ENCODE peak calls at places on chromosomes 6 and 20, in eight cellular contexts. One of them, this sample, is unnamed.

GRCh38 chr6:91895592-91895991 is 1308.7 kb upstream of the MAP3K7 start:
- DNase-seq in foreskin keratinocyte: no peak
- DNase-seq in tibial artery: no peak
- DNase-seq in HCT116: no peak
- DNase-seq in lower leg skin: no peak
- DNase-seq in CD8-positive, alpha-beta T cell: no peak
- DNase-seq in neural progenitor cell: no peak
- DNase-seq in heart right ventricle: no peak
- DNase-seq in this sample: no peak

GRCh38 chr6:18343741-18344140 is 43.4 kb upstream of the RNF144B start:
- DNase-seq in HCT116: no peak
- DNase-seq in foreskin keratinocyte: peak; percentile 84
- DNase-seq in tibial artery: no peak
- DNase-seq in heart right ventricle: no peak
- DNase-seq in CD8-positive, alpha-beta T cell: no peak
- DNase-seq in lower leg skin: no peak
- DNase-seq in neural progenitor cell: no peak
- DNase-seq in this sample: no peak

GRCh38 chr6:90285611-90286381 is 10.8 kb downstream of the BACH2 start:
- DNase-seq in HCT116: peak; percentile 76
- DNase-seq in lower leg skin: peak; percentile 79
- DNase-seq in heart right ventricle: peak; percentile 88
- DNase-seq in tibial artery: peak; percentile 84
- DNase-seq in CD8-positive, alpha-beta T cell: peak; percentile 46
- DNase-seq in foreskin keratinocyte: peak; percentile 59
- DNase-seq in neural progenitor cell: peak; percentile 74
- DNase-seq in this sample: peak; percentile 45

GRCh38 chr20:44910690-44911262 is 916 bp downstream of the PABPC1L start:
- DNase-seq in foreskin keratinocyte: no peak
- DNase-seq in HCT116: no peak
- DNase-seq in lower leg skin: no peak
- DNase-seq in neural progenitor cell: peak; percentile 31
- DNase-seq in CD8-positive, alpha-beta T cell: no peak
- DNase-seq in heart right ventricle: no peak
- DNase-seq in tibial artery: no peak
- DNase-seq in this sample: no peak

GRCh38 chr20:46130534-46130933 is 12.4 kb downstream of the CD40 start:
- DNase-seq in foreskin keratinocyte: no peak
- DNase-seq in CD8-positive, alpha-beta T cell: no peak
- DNase-seq in neural progenitor cell: no peak
- DNase-seq in HCT116: no peak
- DNase-seq in heart right ventricle: no peak
- DNase-seq in lower leg skin: no peak
- DNase-seq in tibial artery: no peak
- DNase-seq in this sample: no peak

GRCh38 chr6:22828179-22829062 is 259.1 kb downstream of the HDGFL1 start:
- DNase-seq in tibial artery: no peak
- DNase-seq in lower leg skin: peak; percentile 43
- DNase-seq in heart right ventricle: peak; percentile 30
- DNase-seq in CD8-positive, alpha-beta T cell: no peak
- DNase-seq in neural progenitor cell: peak; percentile 75
- DNase-seq in HCT116: peak; percentile 53
- DNase-seq in foreskin keratinocyte: peak; percentile 97
- DNase-seq in this sample: no peak

GRCh38 chr6:54282186-54282585 is 26.1 kb upstream of the TINAG start:
- DNase-seq in CD8-positive, alpha-beta T cell: no peak
- DNase-seq in HCT116: peak; percentile 19
- DNase-seq in lower leg skin: no peak
- DNase-seq in neural progenitor cell: no peak
- DNase-seq in foreskin keratinocyte: peak; percentile 86
- DNase-seq in tibial artery: no peak
- DNase-seq in heart right ventricle: no peak
- DNase-seq in this sample: no peak

GRCh38 chr20:36084897-36085617 is 69.5 kb upstream of the EPB41L1 start:
- DNase-seq in CD8-positive, alpha-beta T cell: no peak
- DNase-seq in lower leg skin: no peak
- DNase-seq in tibial artery: no peak
- DNase-seq in HCT116: no peak
- DNase-seq in neural progenitor cell: no peak
- DNase-seq in heart right ventricle: no peak
- DNase-seq in foreskin keratinocyte: no peak
- DNase-seq in this sample: no peak

GRCh38 chr6:125658759-125659431 is 90.5 kb upstream of the HEY2 start:
- DNase-seq in foreskin keratinocyte: no peak
- DNase-seq in heart right ventricle: peak; percentile 41
- DNase-seq in HCT116: no peak
- DNase-seq in neural progenitor cell: no peak
- DNase-seq in CD8-positive, alpha-beta T cell: no peak
- DNase-seq in lower leg skin: no peak
- DNase-seq in tibial artery: no peak
- DNase-seq in this sample: no peak

GRCh38 chr20:11585752-11586352 is 331.8 kb upstream of the BTBD3 start:
- DNase-seq in heart right ventricle: no peak
- DNase-seq in HCT116: peak; percentile 23
- DNase-seq in neural progenitor cell: peak; percentile 32
- DNase-seq in CD8-positive, alpha-beta T cell: no peak
- DNase-seq in tibial artery: no peak
- DNase-seq in lower leg skin: no peak
- DNase-seq in foreskin keratinocyte: no peak
- DNase-seq in this sample: no peak

GRCh38 chr6:33779305-33779704 is 9.6 kb downstream of the LEMD2 start:
- DNase-seq in foreskin keratinocyte: no peak
- DNase-seq in heart right ventricle: no peak
- DNase-seq in neural progenitor cell: peak; percentile 77
- DNase-seq in HCT116: no peak
- DNase-seq in lower leg skin: no peak
- DNase-seq in CD8-positive, alpha-beta T cell: no peak
- DNase-seq in tibial artery: no peak
- DNase-seq in this sample: no peak

GRCh38 chr6:8939615-8940014 is 504.3 kb upstream of the SLC35B3 start:
- DNase-seq in CD8-positive, alpha-beta T cell: no peak
- DNase-seq in heart right ventricle: no peak
- DNase-seq in neural progenitor cell: no peak
- DNase-seq in tibial artery: no peak
- DNase-seq in foreskin keratinocyte: no peak
- DNase-seq in HCT116: peak; percentile 35
- DNase-seq in lower leg skin: no peak
- DNase-seq in this sample: no peak

GRCh38 chr20:44279228-44279627 is 31.8 kb downstream of the FITM2 start:
- DNase-seq in CD8-positive, alpha-beta T cell: no peak
- DNase-seq in lower leg skin: no peak
- DNase-seq in foreskin keratinocyte: peak; percentile 29
- DNase-seq in neural progenitor cell: no peak
- DNase-seq in heart right ventricle: no peak
- DNase-seq in tibial artery: no peak
- DNase-seq in HCT116: no peak
- DNase-seq in this sample: no peak

GRCh38 chr6:71080793-71081192 is 123.9 kb upstream of the B3GAT2 start:
- DNase-seq in heart right ventricle: peak; percentile 18
- DNase-seq in foreskin keratinocyte: no peak
- DNase-seq in HCT116: no peak
- DNase-seq in tibial artery: no peak
- DNase-seq in CD8-positive, alpha-beta T cell: no peak
- DNase-seq in neural progenitor cell: no peak
- DNase-seq in lower leg skin: no peak
- DNase-seq in this sample: no peak

GRCh38 chr20:2084703-2085102 is 16.9 kb upstream of the STK35 start:
- DNase-seq in foreskin keratinocyte: no peak
- DNase-seq in neural progenitor cell: no peak
- DNase-seq in lower leg skin: no peak
- DNase-seq in CD8-positive, alpha-beta T cell: no peak
- DNase-seq in heart right ventricle: no peak
- DNase-seq in tibial artery: no peak
- DNase-seq in HCT116: no peak
- DNase-seq in this sample: peak; percentile 34

GRCh38 chr20:63121749-63122405 is 94.1 kb downstream of the YTHDF1 start:
- DNase-seq in CD8-positive, alpha-beta T cell: no peak
- DNase-seq in foreskin keratinocyte: no peak
- DNase-seq in HCT116: no peak
- DNase-seq in tibial artery: no peak
- DNase-seq in neural progenitor cell: no peak
- DNase-seq in lower leg skin: no peak
- DNase-seq in heart right ventricle: no peak
- DNase-seq in this sample: no peak

DNA sequence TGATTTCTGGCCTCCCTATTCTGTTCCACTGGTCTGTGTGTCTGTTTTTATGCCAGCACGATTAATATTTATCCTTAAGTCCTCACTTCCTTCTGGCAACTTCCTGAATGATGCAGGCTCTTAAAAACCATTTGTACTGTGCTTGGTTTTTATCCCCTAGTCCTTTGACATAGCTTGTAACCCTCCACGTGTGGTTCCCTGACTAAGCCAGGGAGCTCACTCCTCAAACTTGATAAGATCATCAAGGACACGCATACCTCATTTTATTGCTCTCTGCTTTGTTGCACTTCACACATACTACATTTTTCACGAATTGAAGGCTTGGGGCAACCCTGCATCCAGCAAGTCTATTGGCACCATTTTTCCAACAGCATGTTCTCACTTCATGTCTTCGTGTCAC is 166.4 kb upstream of the UST start:
- DNase-seq in tibial artery: no peak
- DNase-seq in HCT116: no peak
- DNase-seq in foreskin keratinocyte: no peak
- DNase-seq in CD8-positive, alpha-beta T cell: no peak
- DNase-seq in lower leg skin: no peak
- DNase-seq in heart right ventricle: no peak
- DNase-seq in neural progenitor cell: no peak
- DNase-seq in this sample: no peak
- TF ChIP-seq CTCF in tibial artery: no peak
- TF ChIP-seq CTCF in HCT116: no peak
- TF ChIP-seq CTCF in foreskin keratinocyte: no peak
- TF ChIP-seq CTCF in CD8-positive, alpha-beta T cell: no peak
- TF ChIP-seq CTCF in lower leg skin: no peak
- TF ChIP-seq CTCF in heart right ventricle: no peak
- TF ChIP-seq CTCF in neural progenitor cell: no peak
- TF ChIP-seq CTCF in this sample: no peak

GRCh38 chr6:14910692-14911547 is 334.9 kb upstream of the JARID2 start:
- DNase-seq in lower leg skin: peak; percentile 44
- DNase-seq in heart right ventricle: peak; percentile 38
- DNase-seq in foreskin keratinocyte: no peak
- DNase-seq in tibial artery: peak; percentile 59
- DNase-seq in CD8-positive, alpha-beta T cell: peak; percentile 13
- DNase-seq in HCT116: no peak
- DNase-seq in neural progenitor cell: no peak
- DNase-seq in this sample: no peak

GRCh38 chr6:14903176-14904088 is 342.4 kb upstream of the JARID2 start:
- DNase-seq in CD8-positive, alpha-beta T cell: no peak
- DNase-seq in lower leg skin: no peak
- DNase-seq in tibial artery: no peak
- DNase-seq in foreskin keratinocyte: no peak
- DNase-seq in neural progenitor cell: no peak
- DNase-seq in heart right ventricle: no peak
- DNase-seq in HCT116: no peak
- DNase-seq in this sample: no peak

GRCh38 chr6:14900919-14901318 is 344.9 kb upstream of the JARID2 start:
- DNase-seq in heart right ventricle: no peak
- DNase-seq in lower leg skin: no peak
- DNase-seq in foreskin keratinocyte: no peak
- DNase-seq in HCT116: no peak
- DNase-seq in CD8-positive, alpha-beta T cell: no peak
- DNase-seq in neural progenitor cell: no peak
- DNase-seq in tibial artery: no peak
- DNase-seq in this sample: no peak

GRCh38 chr6:14906621-14907020 is 339.2 kb upstream of the JARID2 start:
- DNase-seq in heart right ventricle: no peak
- DNase-seq in foreskin keratinocyte: no peak
- DNase-seq in tibial artery: no peak
- DNase-seq in HCT116: no peak
- DNase-seq in lower leg skin: no peak
- DNase-seq in neural progenitor cell: no peak
- DNase-seq in CD8-positive, alpha-beta T cell: no peak
- DNase-seq in this sample: no peak

DNA sequence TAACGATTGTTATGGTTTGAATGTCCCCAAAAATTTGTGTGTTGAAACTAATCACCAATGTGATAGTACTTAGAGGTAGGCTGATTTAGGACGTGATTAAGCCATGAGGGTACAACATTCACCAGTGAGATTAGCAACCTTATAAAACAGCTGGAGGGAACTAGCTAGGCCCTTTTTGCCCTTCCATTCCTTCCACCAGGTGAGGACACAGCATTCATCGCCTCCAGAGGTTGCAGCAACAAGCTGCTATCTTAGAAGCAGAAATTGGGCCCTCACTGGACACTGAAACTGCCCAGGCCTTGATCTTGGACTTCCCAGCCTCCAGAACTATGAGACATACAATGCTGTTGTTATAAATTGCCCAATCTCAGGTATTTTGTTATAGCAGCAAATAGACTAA is 340.7 kb upstream of the JARID2 start:
- DNase-seq in neural progenitor cell: no peak
- DNase-seq in HCT116: no peak
- DNase-seq in lower leg skin: no peak
- DNase-seq in heart right ventricle: no peak
- DNase-seq in CD8-positive, alpha-beta T cell: no peak
- DNase-seq in foreskin keratinocyte: no peak
- DNase-seq in tibial artery: no peak
- DNase-seq in this sample: no peak
- TF ChIP-seq CTCF in neural progenitor cell: no peak
- TF ChIP-seq CTCF in HCT116: no peak
- TF ChIP-seq CTCF in lower leg skin: no peak
- TF ChIP-seq CTCF in heart right ventricle: no peak
- TF ChIP-seq CTCF in CD8-positive, alpha-beta T cell: no peak
- TF ChIP-seq CTCF in foreskin keratinocyte: no peak
- TF ChIP-seq CTCF in tibial artery: no peak
- TF ChIP-seq CTCF in this sample: no peak

GRCh38 chr6:1544000-1544399 is 65.7 kb upstream of the FOXC1 start:
- DNase-seq in HCT116: no peak
- DNase-seq in tibial artery: no peak
- DNase-seq in neural progenitor cell: no peak
- DNase-seq in CD8-positive, alpha-beta T cell: no peak
- DNase-seq in lower leg skin: no peak
- DNase-seq in heart right ventricle: no peak
- DNase-seq in foreskin keratinocyte: no peak
- DNase-seq in this sample: no peak
- TF ChIP-seq CTCF in HCT116: no peak
- TF ChIP-seq CTCF in tibial artery: no peak
- TF ChIP-seq CTCF in neural progenitor cell: no peak
- TF ChIP-seq CTCF in CD8-positive, alpha-beta T cell: no peak
- TF ChIP-seq CTCF in lower leg skin: no peak
- TF ChIP-seq CTCF in heart right ventricle: no peak
- TF ChIP-seq CTCF in foreskin keratinocyte: no peak
- TF ChIP-seq CTCF in this sample: no peak

GRCh38 chr20:18272451-18272850 is 15.9 kb upstream of the ZNF133 start:
- DNase-seq in lower leg skin: no peak
- DNase-seq in HCT116: no peak
- DNase-seq in CD8-positive, alpha-beta T cell: no peak
- DNase-seq in heart right ventricle: peak; percentile 34
- DNase-seq in foreskin keratinocyte: no peak
- DNase-seq in tibial artery: peak; percentile 28
- DNase-seq in neural progenitor cell: no peak
- DNase-seq in this sample: no peak
- TF ChIP-seq CTCF in lower leg skin: no peak
- TF ChIP-seq CTCF in HCT116: no peak
- TF ChIP-seq CTCF in CD8-positive, alpha-beta T cell: no peak
- TF ChIP-seq CTCF in heart right ventricle: no peak
- TF ChIP-seq CTCF in foreskin keratinocyte: no peak
- TF ChIP-seq CTCF in tibial artery: no peak
- TF ChIP-seq CTCF in neural progenitor cell: peak; percentile 14
- TF ChIP-seq CTCF in this sample: no peak

GRCh38 chr20:15643713-15644112 is 929.5 kb downstream of the KIF16B start:
- DNase-seq in HCT116: no peak
- DNase-seq in tibial artery: no peak
- DNase-seq in neural progenitor cell: no peak
- DNase-seq in CD8-positive, alpha-beta T cell: no peak
- DNase-seq in heart right ventricle: no peak
- DNase-seq in foreskin keratinocyte: no peak
- DNase-seq in lower leg skin: no peak
- DNase-seq in this sample: no peak
- TF ChIP-seq CTCF in HCT116: no peak
- TF ChIP-seq CTCF in tibial artery: no peak
- TF ChIP-seq CTCF in neural progenitor cell: peak; percentile 51
- TF ChIP-seq CTCF in CD8-positive, alpha-beta T cell: no peak
- TF ChIP-seq CTCF in heart right ventricle: no peak
- TF ChIP-seq CTCF in foreskin keratinocyte: peak; percentile 55
- TF ChIP-seq CTCF in lower leg skin: no peak
- TF ChIP-seq CTCF in this sample: no peak

This sample was measured in omental fat pad.